ENCODE peak calls at places on chromosomes 4 and X, in ten cellular contexts. G is GM23338, W is tibial nerve, T is heart right ventricle, H is pancreas, R is psoas muscle, B is endothelial cell of umbilical vein, F is thoracic aorta, O is brain microvascular endothelial cell, X is HCT116. V is an unnamed sample.

GRCh38 chr4:76726631-76727030 is 171.3 kb downstream of the SOWAHB start:
- DNase-seq in G (no peak), W (no peak), T (no peak), H (no peak), R (no peak), B (no peak), F (no peak), O (no peak), X (no peak), V (no peak)

GRCh38 chr4:39900966-39901365 is 76.7 kb downstream of the PDS5A start:
- DNase-seq in G (no peak), W (no peak), T (no peak), H (no peak), R (no peak), B (no peak), F (no peak), O (no peak), X (no peak), V (no peak)

GRCh38 chr4:114005569-114006442 is 26.4 kb upstream of the ARSJ start:
- DNase-seq in G (peak), W (no peak), T (no peak), H (no peak), R (no peak), B (peak), F (no peak), O (peak), X (no peak), V (no peak)

GRCh38 chrX:56222473-56223000 is 9.6 kb upstream of the KLF8 start:
- DNase-seq in G (no peak), W (no peak), T (no peak), H (no peak), R (no peak), B (no peak), F (no peak), O (no peak), X (no peak), V (no peak)

GRCh38 chr4:74108457-74109115 is 9.6 kb upstream of the CXCL2 start:
- DNase-seq in G (no peak), W (no peak), T (no peak), H (no peak), R (no peak), B (no peak), F (no peak), O (no peak), X (no peak), V (no peak)

GRCh38 chr4:81030061-81030616 is 369 bp upstream of the BMP3 start:
- DNase-seq in G (peak), W (no peak), T (no peak), H (no peak), R (no peak), B (no peak), F (no peak), O (no peak), X (no peak), V (no peak)

GRCh38 chr4:83561381-83561780 is 25.5 kb downstream of the GPAT3 start:
- DNase-seq in G (no peak), W (no peak), T (no peak), H (no peak), R (no peak), B (peak), F (no peak), O (peak), X (peak), V (peak)

GRCh38 chrX:47384502-47384901 is 14.1 kb downstream of the ZNF157 start:
- DNase-seq in G (peak), W (peak), T (peak), H (peak), R (no peak), B (peak), F (peak), O (peak), X (peak), V (peak)

GRCh38 chr4:95469617-95470016 is 79.2 kb downstream of the UNC5C start:
- DNase-seq in G (no peak), W (no peak), T (no peak), H (no peak), R (no peak), B (no peak), F (no peak), O (no peak), X (no peak), V (no peak)
- H3K4me3 ChIP-seq in G (no peak), W (no peak), T (no peak), H (no peak), R (no peak), B (no peak), F (no peak), O (no peak), X (no peak), V (no peak)

DNA sequence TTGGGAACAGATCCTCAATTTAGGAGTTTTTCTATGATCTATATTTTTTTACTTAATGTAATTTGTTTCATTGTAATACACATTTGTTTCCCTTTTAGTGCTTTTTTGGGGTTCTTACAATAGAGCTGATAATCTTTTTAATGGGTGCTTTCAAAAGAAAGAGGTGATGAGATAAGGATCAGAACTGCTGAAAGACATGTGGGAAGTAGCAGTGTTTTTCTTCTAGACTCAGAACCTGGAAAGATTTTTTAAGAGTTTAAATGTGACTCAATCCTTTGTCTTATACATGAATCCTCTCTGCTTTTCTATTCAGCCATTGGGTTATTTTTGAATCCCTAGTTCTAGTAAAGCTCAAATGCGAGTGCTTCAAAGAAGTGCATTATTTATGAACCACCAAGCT is 25.6 kb downstream of the UCHL1 start:
- DNase-seq in G (no peak), W (no peak), T (no peak), H (no peak), R (no peak), B (peak), F (no peak), O (no peak), X (no peak), V (no peak)
- H3K27ac ChIP-seq in G (no peak), W (no peak), T (no peak), H (no peak), R (no peak), B (no peak), F (no peak), O (no peak), X (no peak), V (no peak)

DNA sequence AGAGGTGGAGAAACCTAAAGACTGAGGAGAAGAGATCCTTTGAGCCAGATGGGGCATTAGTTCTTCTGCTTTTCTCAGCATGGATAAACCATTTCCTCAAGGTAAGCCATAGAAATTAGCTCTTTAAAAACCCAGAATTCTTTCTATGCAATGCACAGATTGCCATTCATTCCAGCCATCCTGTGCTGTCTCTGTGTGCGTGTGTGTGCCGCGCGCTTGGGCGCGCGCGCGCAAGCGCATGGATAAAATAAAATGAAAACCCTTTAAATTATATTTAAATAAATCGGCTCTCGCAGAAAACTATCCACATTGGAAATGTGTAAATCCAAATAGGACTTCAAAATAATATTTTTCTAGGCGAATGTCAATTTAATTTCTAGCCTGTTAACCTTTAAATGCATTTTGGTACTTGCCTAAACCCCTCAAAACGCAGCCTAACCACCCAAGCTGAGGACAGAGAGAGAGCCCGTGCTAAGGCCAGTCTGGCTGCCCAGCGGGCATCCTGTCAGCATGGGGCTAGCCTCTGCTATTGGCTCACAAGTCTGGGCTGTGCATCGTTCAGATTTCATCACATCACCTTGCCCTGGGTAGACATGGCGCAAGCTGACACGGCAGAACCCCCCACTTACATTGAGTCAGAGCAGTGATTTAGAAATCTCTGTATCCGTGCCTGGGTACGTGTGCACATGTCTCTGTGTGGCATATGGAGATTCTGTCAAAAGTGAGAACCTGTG is 112.9 kb upstream of the VAMP7 start:
- DNase-seq in G (no peak), W (no peak), T (no peak), H (no peak), R (peak), B (no peak), F (no peak), O (peak), X (no peak), V (no peak)
- H3K4me3 ChIP-seq in G (peak), W (peak), T (peak), H (no peak), R (peak), B (peak), F (peak), O (peak), X (peak), V (no peak)

GRCh38 chr4:99293357-99293756 is 2.6 kb upstream of the ADH1A start:
- DNase-seq in G (no peak), W (no peak), T (no peak), H (no peak), R (no peak), B (no peak), F (no peak), O (no peak), X (no peak), V (no peak)

GRCh38 chr4:99285387-99285786 is 5.4 kb downstream of the ADH1A start:
- DNase-seq in G (no peak), W (no peak), T (no peak), H (no peak), R (no peak), B (no peak), F (no peak), O (no peak), X (no peak), V (no peak)

DNA sequence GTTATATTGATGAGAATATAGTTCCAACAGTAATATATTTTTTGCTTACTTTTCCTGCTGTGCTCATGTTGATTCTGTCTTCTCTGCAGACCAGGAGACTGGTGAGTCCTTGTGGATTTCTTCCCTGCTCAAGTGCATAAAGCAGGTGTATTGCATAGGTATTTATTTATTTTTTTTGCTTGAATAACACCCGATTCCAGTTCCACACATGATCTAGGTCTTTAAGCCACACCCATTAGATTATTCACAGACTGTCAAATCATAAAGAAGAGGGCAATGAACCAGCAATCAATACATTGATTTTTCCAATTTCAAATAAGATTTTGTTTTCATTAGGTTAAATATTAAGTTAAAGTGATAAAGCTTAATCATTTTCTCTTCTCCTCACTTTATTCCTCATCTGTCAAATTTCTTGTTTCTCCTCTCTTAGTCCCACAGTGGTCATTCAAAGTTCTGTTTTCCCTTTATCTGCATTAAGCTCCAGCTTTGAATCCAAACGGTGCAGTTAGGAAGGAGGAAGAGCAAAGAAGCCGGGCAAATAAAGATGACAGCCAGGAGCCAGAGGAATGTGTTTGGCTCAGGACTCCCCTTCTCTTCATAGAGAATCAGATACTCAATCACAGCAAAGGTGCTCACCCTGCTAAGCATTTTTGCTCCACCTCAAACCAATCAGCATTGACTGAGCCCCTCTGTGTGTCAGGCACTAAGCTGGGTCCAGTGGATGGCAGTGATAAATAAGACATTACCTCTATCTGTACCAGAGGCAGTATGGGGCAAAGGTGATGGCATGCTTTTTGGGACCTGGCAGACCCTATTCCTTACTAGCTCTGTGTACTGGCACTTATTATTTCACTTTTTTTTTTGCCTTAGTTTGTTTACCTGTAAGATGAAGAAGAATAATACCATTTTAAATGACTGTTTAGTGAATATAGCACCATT is at the start of gene ADH1A:
- DNase-seq in G (no peak), W (no peak), T (no peak), H (no peak), R (no peak), B (no peak), F (no peak), O (no peak), X (no peak), V (no peak)
- H3K27ac ChIP-seq in G (no peak), W (no peak), T (no peak), H (no peak), R (no peak), B (no peak), F (no peak), O (no peak), X (no peak), V (no peak)

GRCh38 chrX:11304829-11305228 is 11.6 kb downstream of the AMELX start:
- DNase-seq in G (no peak), W (peak), T (no peak), H (no peak), R (no peak), B (no peak), F (no peak), O (no peak), X (no peak), V (no peak)

GRCh38 chrX:11309220-11309619 is 16.0 kb downstream of the AMELX start:
- DNase-seq in G (no peak), W (no peak), T (no peak), H (no peak), R (no peak), B (no peak), F (no peak), O (peak), X (no peak), V (no peak)

DNA sequence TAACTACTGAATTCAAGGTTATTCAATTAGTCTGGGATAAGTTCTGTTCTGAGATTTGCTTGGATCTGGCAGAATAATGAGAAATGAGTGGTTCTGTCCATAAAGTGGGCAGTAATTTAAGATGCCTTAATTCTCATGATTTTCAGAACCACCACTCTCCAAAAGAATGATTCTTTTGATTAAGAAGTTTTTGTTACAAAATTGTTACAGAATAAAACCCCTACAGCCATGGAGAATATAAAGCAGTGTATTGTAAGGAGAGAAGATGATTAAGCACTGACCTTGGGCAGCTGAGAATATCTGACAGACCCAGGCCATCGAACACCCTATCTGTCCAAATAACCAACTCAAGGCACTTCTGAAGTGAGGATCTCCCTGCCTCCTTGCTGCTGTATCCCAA is 12.4 kb downstream of the AMELX start:
- DNase-seq in G (no peak), W (no peak), T (no peak), H (no peak), R (no peak), B (no peak), F (no peak), O (no peak), X (no peak), V (no peak)
- H3K4me3 ChIP-seq in G (no peak), W (no peak), T (no peak), H (no peak), R (no peak), B (no peak), F (no peak), O (no peak), X (no peak), V (no peak)

GRCh38 chrX:76407795-76408194 is 19.7 kb upstream of the MAGEE1 start:
- DNase-seq in G (no peak), W (no peak), T (no peak), H (no peak), R (no peak), B (no peak), F (no peak), O (no peak), X (no peak), V (no peak)
- H3K27ac ChIP-seq in G (no peak), W (no peak), T (no peak), H (no peak), R (no peak), B (no peak), F (no peak), O (no peak), X (no peak), V (no peak)

GRCh38 chr4:112223956-112224355 is 7.6 kb upstream of the AP1AR start:
- DNase-seq in G (no peak), W (no peak), T (no peak), H (no peak), R (no peak), B (no peak), F (no peak), O (no peak), X (no peak), V (no peak)
- H3K4me3 ChIP-seq in G (no peak), W (no peak), T (no peak), H (no peak), R (no peak), B (no peak), F (no peak), O (no peak), X (no peak), V (no peak)

GRCh38 chrX:136063340-136064079 is 78.3 kb downstream of the SLC9A6 start:
- DNase-seq in G (no peak), W (peak), T (no peak), H (no peak), R (peak), B (no peak), F (peak), O (peak), X (no peak), V (no peak)
- H3K27ac ChIP-seq in G (no peak), W (no peak), T (peak), H (no peak), R (peak), B (no peak), F (peak), O (peak), X (no peak), V (no peak)

GRCh38 chr4:6271206-6271605 is 1.6 kb downstream of the WFS1 start:
- DNase-seq in G (no peak), W (no peak), T (no peak), H (no peak), R (peak), B (no peak), F (no peak), O (no peak), X (no peak), V (no peak)
- H3K4me3 ChIP-seq in G (no peak), W (peak), T (no peak), H (no peak), R (peak), B (no peak), F (peak), O (no peak), X (no peak), V (peak)

GRCh38 chrX:112696506-112696905 is 16.8 kb upstream of the LHFPL1 start:
- DNase-seq in G (no peak), W (no peak), T (no peak), H (no peak), R (no peak), B (no peak), F (no peak), O (no peak), X (no peak), V (no peak)

GRCh38 chrX:112694062-112694461 is 14.3 kb upstream of the LHFPL1 start:
- DNase-seq in G (no peak), W (no peak), T (no peak), H (no peak), R (no peak), B (no peak), F (no peak), O (no peak), X (no peak), V (no peak)

GRCh38 chrX:112694811-112695210 is 15.1 kb upstream of the LHFPL1 start:
- DNase-seq in G (no peak), W (no peak), T (no peak), H (no peak), R (no peak), B (no peak), F (no peak), O (no peak), X (no peak), V (no peak)

GRCh38 chrX:112698946-112699345 is 19.2 kb upstream of the LHFPL1 start:
- DNase-seq in G (no peak), W (no peak), T (no peak), H (no peak), R (no peak), B (no peak), F (no peak), O (no peak), X (no peak), V (no peak)

GRCh38 chrX:112695494-112695893 is 15.8 kb upstream of the LHFPL1 start:
- DNase-seq in G (no peak), W (no peak), T (no peak), H (no peak), R (no peak), B (no peak), F (no peak), O (no peak), X (no peak), V (no peak)
- H3K27ac ChIP-seq in G (no peak), W (no peak), T (no peak), H (no peak), R (no peak), B (no peak), F (no peak), O (no peak), X (no peak), V (no peak)